ENCODE peak calls at places on chromosomes 6 and 20, in ten cellular contexts. G is left ventricle myocardium inferior, J is neural crest cell, O is tibial nerve, W is GM12865, X is testis, P is neural progenitor cell, A is Peyer's patch, V is adrenal gland, H is GM13976. F is an unnamed sample.

GRCh38 chr6:107408714-107409113 is 50.6 kb downstream of the PDSS2 start:
- DNase-seq in G (no peak), H (no peak), O (no peak), W (no peak), V (no peak), P (no peak), X (no peak), A (no peak), J (no peak), F (no peak)

GRCh38 chr20:59992531-59992930 is 34.3 kb downstream of the CDH26 start:
- DNase-seq in J (no peak), G (no peak), O (no peak), V (no peak), A (no peak), P (no peak), X (no peak), W (no peak), H (no peak), F (no peak)

GRCh38 chr6:130371921-130372320 is 6.1 kb downstream of the TMEM200A start:
- DNase-seq in P (no peak), W (no peak), G (no peak), O (no peak), H (no peak), X (no peak), A (no peak), J (no peak), V (peak; percentile 34), F (no peak)

GRCh38 chr20:19495905-19496703 is 262.0 kb upstream of the RIN2 start:
- DNase-seq in J (no peak), G (no peak), H (no peak), A (no peak), V (no peak), O (no peak), X (no peak), P (no peak), W (no peak), F (no peak)

GRCh38 chr6:36980876-36981619 is 4.9 kb downstream of the MTCH1 start:
- DNase-seq in X (no peak), G (no peak), A (no peak), V (no peak), O (no peak), W (no peak), H (no peak), P (peak; percentile 57), J (no peak), F (no peak)

GRCh38 chr20:43959079-43959919 is 44.6 kb downstream of the TOX2 start:
- DNase-seq in W (peak; percentile 55), P (no peak), J (no peak), G (no peak), V (peak; percentile 54), O (no peak), A (no peak), X (peak; percentile 30), H (no peak), F (no peak)

GRCh38 chr6:82015043-82015442 is 232.5 kb downstream of the IBTK start:
- DNase-seq in A (no peak), W (no peak), X (no peak), H (no peak), P (no peak), G (no peak), O (no peak), J (no peak), V (no peak), F (no peak)

GRCh38 chr20:45061244-45061643 is 39.7 kb downstream of the KCNS1 start:
- DNase-seq in X (no peak), P (no peak), G (no peak), W (no peak), O (no peak), A (no peak), H (no peak), J (no peak), V (no peak), F (no peak)

GRCh38 chr6:112298021-112298745 is 43.8 kb upstream of the LAMA4 start:
- DNase-seq in A (no peak), V (no peak), O (no peak), H (no peak), J (no peak), W (no peak), P (no peak), G (no peak), X (no peak), F (no peak)

GRCh38 chr6:11414564-11414963 is 123.0 kb upstream of the TMEM170B start:
- DNase-seq in P (no peak), H (no peak), W (peak; percentile 65), J (no peak), A (no peak), O (no peak), X (no peak), V (no peak), G (no peak), F (no peak)

GRCh38 chr6:6721606-6722005 is 133.1 kb downstream of the LY86 start:
- DNase-seq in X (no peak), A (no peak), V (no peak), H (no peak), J (no peak), W (no peak), O (no peak), P (no peak), G (no peak), F (no peak)

GRCh38 chr20:37355252-37356180 is 9.6 kb downstream of the SRC start:
- DNase-seq in V (peak; percentile 14), H (no peak), W (no peak), G (no peak), A (no peak), O (no peak), P (no peak), X (no peak), J (no peak), F (no peak)

GRCh38 chr6:45587229-45588060 is 209.7 kb upstream of the SUPT3H start:
- DNase-seq in W (no peak), J (no peak), P (no peak), O (no peak), G (no peak), X (no peak), A (no peak), V (no peak), H (no peak), F (no peak)

GRCh38 chr6:158013904-158014504 is 32.3 kb downstream of the SYNJ2 start:
- DNase-seq in P (no peak), W (peak; percentile 46), H (no peak), A (no peak), X (no peak), O (no peak), G (no peak), J (no peak), V (no peak), F (no peak)
- TF ChIP-seq CTCF in P (no peak), W (no peak), H (no peak), A (no peak), X (no peak), O (no peak), G (no peak), J (no peak), V (no peak), F (no peak)

GRCh38 chr6:168197636-168198301 is 118.8 kb upstream of the FRMD1 start:
- DNase-seq in P (no peak), W (no peak), J (no peak), A (no peak), H (no peak), X (no peak), V (no peak), O (no peak), G (no peak), F (no peak)

GRCh38 chr6:168194732-168195565 is 115.9 kb upstream of the FRMD1 start:
- DNase-seq in P (no peak), G (no peak), H (no peak), J (no peak), V (no peak), X (no peak), W (no peak), A (no peak), O (no peak), F (no peak)

GRCh38 chr6:168195712-168196111 is 116.7 kb upstream of the FRMD1 start:
- DNase-seq in J (no peak), X (no peak), G (no peak), P (no peak), H (no peak), A (no peak), V (no peak), O (no peak), W (no peak), F (no peak)

GRCh38 chr6:168196881-168197635 is 118.0 kb upstream of the FRMD1 start:
- DNase-seq in O (no peak), P (no peak), X (no peak), G (no peak), J (no peak), A (no peak), V (no peak), W (no peak), H (no peak), F (no peak)

GRCh38 chr6:168196385-168196860 is 117.4 kb upstream of the FRMD1 start:
- DNase-seq in H (no peak), W (no peak), P (no peak), J (no peak), O (no peak), A (no peak), G (no peak), X (no peak), V (no peak), F (no peak)
- TF ChIP-seq CTCF in H (no peak), W (no peak), P (no peak), J (no peak), O (no peak), A (no peak), G (no peak), X (no peak), V (no peak), F (no peak)

GRCh38 chr6:24935753-24936152 is at the start of gene RIPOR2:
- DNase-seq in A (peak; percentile 83), V (peak; percentile 20), J (peak; percentile 12), H (no peak), G (peak; percentile 33), P (peak; percentile 67), O (no peak), X (peak; percentile 23), W (peak; percentile 88), F (no peak)
- TF ChIP-seq CTCF in A (peak; percentile 20), V (no peak), J (no peak), H (no peak), G (no peak), P (peak; percentile 30), O (no peak), X (no peak), W (peak; percentile 29), F (no peak)

GRCh38 chr6:161750677-161751076 is 476.8 kb upstream of the AGPAT4 start:
- DNase-seq in X (no peak), W (no peak), P (no peak), G (no peak), H (no peak), J (no peak), V (no peak), O (no peak), A (no peak), F (no peak)

GRCh38 chr6:161749576-161749975 is 475.7 kb upstream of the AGPAT4 start:
- DNase-seq in O (no peak), X (no peak), J (no peak), V (no peak), A (no peak), H (no peak), W (no peak), G (no peak), P (peak; percentile 15), F (no peak)

GRCh38 chr6:161745594-161745993 is 471.7 kb upstream of the AGPAT4 start:
- DNase-seq in V (no peak), O (no peak), W (no peak), J (no peak), H (no peak), A (no peak), P (peak; percentile 15), G (no peak), X (no peak), F (no peak)

GRCh38 chr6:161745128-161745527 is 471.3 kb upstream of the AGPAT4 start:
- DNase-seq in P (no peak), O (no peak), G (no peak), X (no peak), W (no peak), H (no peak), J (no peak), A (no peak), V (no peak), F (no peak)

GRCh38 chr6:161748535-161749386 is 474.9 kb upstream of the AGPAT4 start:
- DNase-seq in H (peak; percentile 22), V (peak; percentile 27), J (peak; percentile 80), X (peak; percentile 63), P (peak; percentile 86), W (peak; percentile 39), A (no peak), O (no peak), G (peak; percentile 29), F (peak; percentile 45)
- TF ChIP-seq CTCF in H (peak; percentile 24), V (peak; percentile 34), J (peak; percentile 76), X (no peak), P (peak; percentile 88), W (peak; percentile 51), A (no peak), O (peak; percentile 38), G (peak; percentile 59), F (peak; percentile 66)

F was measured in heart right ventricle.